ENCODE peak calls at places on chromosomes 12 and 14, in six cellular contexts. N is HFFc6, R is uterus, A is ovary, L is cardiac muscle cell, K is OCI-LY7. E is an unnamed sample.

GRCh38 chr14:85214471-85214870 is 315.5 kb upstream of the FLRT2 start:
- DNase-seq in N (peak; percentile 54), R (no peak), A (no peak), L (no peak), K (no peak), E (no peak)

GRCh38 chr14:58732387-58732786 is 94.6 kb downstream of the DACT1 start:
- DNase-seq in N (no peak), R (no peak), A (no peak), L (no peak), K (no peak), E (no peak)

GRCh38 chr12:63955831-63956685 is 111.6 kb downstream of the SRGAP1 start:
- DNase-seq in N (no peak), R (peak; percentile 75), A (no peak), L (no peak), K (no peak), E (no peak)

GRCh38 chr12:92055877-92056276 is 89.8 kb downstream of the BTG1 start:
- DNase-seq in N (no peak), R (no peak), A (no peak), L (no peak), K (no peak), E (no peak)

GRCh38 chr12:105289114-105289904 is 41.2 kb upstream of the C12orf75 start:
- DNase-seq in N (peak; percentile 60), R (no peak), A (no peak), L (no peak), K (no peak), E (no peak)

GRCh38 chr14:92637228-92637627 is 111.2 kb downstream of the LGMN start:
- DNase-seq in N (no peak), R (no peak), A (no peak), L (peak; percentile 43), K (no peak), E (no peak)

GRCh38 chr12:69007166-69007857 is 74.3 kb upstream of the CPM start:
- DNase-seq in N (peak; percentile 48), R (no peak), A (no peak), L (peak; percentile 75), K (peak; percentile 47), E (no peak)

GRCh38 chr14:97337670-97338069 is 540.5 kb downstream of the VRK1 start:
- DNase-seq in N (no peak), R (no peak), A (no peak), L (no peak), K (no peak), E (no peak)

GRCh38 chr12:115752151-115752550 is 525.3 kb downstream of the MED13L start:
- DNase-seq in N (no peak), R (no peak), A (no peak), L (no peak), K (no peak), E (no peak)

GRCh38 chr14:32698831-32699230 is 239.8 kb upstream of the NPAS3 start:
- DNase-seq in N (peak; percentile 13), R (no peak), A (no peak), L (no peak), K (no peak), E (no peak)

GRCh38 chr12:41051909-41052308 is 136.2 kb upstream of the PDZRN4 start:
- DNase-seq in N (no peak), R (no peak), A (no peak), L (no peak), K (no peak), E (no peak)

GRCh38 chr14:67817750-67818438 is 1.5 kb upstream of the ZFYVE26 start:
- DNase-seq in N (no peak), R (no peak), A (no peak), L (no peak), K (no peak), E (no peak)

GRCh38 chr12:109385339-109386078 is 37.8 kb downstream of the MYO1H start:
- DNase-seq in N (peak; percentile 59), R (peak; percentile 29), A (peak; percentile 54), L (peak; percentile 33), K (peak; percentile 61), E (no peak)

GRCh38 chr12:53190108-53190729 is 9.5 kb upstream of the CSAD start:
- DNase-seq in N (peak; percentile 37), R (peak; percentile 57), A (peak; percentile 77), L (peak; percentile 53), K (peak; percentile 57), E (peak; percentile 51)

GRCh38 chr12:46383654-46384450 is 11.3 kb upstream of the SLC38A2 start:
- DNase-seq in N (peak; percentile 96), R (peak; percentile 95), A (peak; percentile 97), L (peak; percentile 78), K (peak; percentile 37), E (no peak)

GRCh38 chr12:221736-222135 is 7.8 kb upstream of the SLC6A12 start:
- DNase-seq in N (no peak), R (no peak), A (no peak), L (no peak), K (no peak), E (no peak)

GRCh38 chr12:104859144-104859543 is 98.9 kb downstream of the SLC41A2 start:
- DNase-seq in N (peak; percentile 82), R (no peak), A (no peak), L (no peak), K (no peak), E (no peak)

GRCh38 chr12:72295744-72296143 is 23.6 kb downstream of the TRHDE start:
- DNase-seq in N (peak; percentile 77), R (no peak), A (no peak), L (no peak), K (no peak), E (no peak)

GRCh38 chr14:103847954-103848719 is 762 bp upstream of the PPP1R13B start:
- DNase-seq in N (no peak), R (peak; percentile 41), A (peak; percentile 89), L (peak; percentile 73), K (no peak), E (peak; percentile 31)

GRCh38 chr12:10184261-10184843 is 5.5 kb downstream of the TMEM52B start:
- DNase-seq in N (no peak), R (no peak), A (no peak), L (no peak), K (no peak), E (no peak)

DNA sequence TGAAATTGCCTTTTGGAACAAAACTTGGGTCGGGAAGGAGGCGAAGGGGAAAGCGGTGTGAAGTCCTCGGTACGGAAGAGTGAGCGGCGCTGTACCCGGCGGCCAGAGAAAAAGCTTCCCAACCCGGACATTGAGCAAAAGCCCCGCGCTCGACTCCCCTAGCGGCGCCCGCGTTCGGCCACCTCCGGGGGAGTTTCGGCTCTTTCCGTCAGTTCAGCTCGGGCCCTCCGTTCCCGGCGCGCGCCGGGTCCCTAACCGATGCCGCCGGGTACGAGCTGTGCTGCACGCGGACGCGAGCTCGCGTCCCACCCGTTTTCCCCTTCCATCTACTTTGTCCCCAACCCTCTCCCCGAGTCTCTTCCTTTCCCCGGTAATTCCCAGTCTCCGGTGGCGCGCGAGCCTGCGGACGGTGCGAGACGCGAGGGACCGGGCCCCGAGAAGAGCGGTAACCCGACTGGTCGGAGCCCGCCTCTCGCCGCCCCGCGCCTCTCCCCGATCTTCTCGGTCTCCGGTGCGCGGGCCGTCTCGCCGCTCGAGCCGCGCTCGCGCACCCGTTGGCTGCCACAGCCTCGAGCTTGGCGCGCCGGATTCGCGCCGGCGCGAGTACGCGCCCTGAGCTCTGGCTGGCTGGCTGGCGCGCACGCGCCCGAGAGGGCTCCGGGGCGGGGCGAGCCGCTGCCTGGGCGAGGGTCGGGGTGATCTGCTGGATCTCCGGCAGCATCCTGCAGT is 446 bp upstream of the SPATS2 start:
- DNase-seq in N (peak; percentile 92), R (peak; percentile 83), A (peak; percentile 96), L (peak; percentile 98), K (peak; percentile 95), E (peak; percentile 98)
- TF ChIP-seq CTCF in N (peak; percentile 54), R (peak; percentile 49), A (peak; percentile 37), L (peak; percentile 24), K (peak; percentile 19), E (peak; percentile 32)

GRCh38 chr12:67459578-67459977 is 189.0 kb upstream of the DYRK2 start:
- DNase-seq in N (no peak), R (no peak), A (no peak), L (no peak), K (no peak), E (no peak)

GRCh38 chr12:67457136-67457535 is 188.0 kb downstream of the CAND1 start:
- DNase-seq in N (no peak), R (no peak), A (no peak), L (no peak), K (no peak), E (no peak)

GRCh38 chr12:67459173-67459572 is 189.4 kb upstream of the DYRK2 start:
- DNase-seq in N (no peak), R (no peak), A (no peak), L (no peak), K (no peak), E (no peak)

GRCh38 chr12:67456281-67456918 is 187.2 kb downstream of the CAND1 start:
- DNase-seq in N (peak; percentile 25), R (peak; percentile 36), A (peak; percentile 52), L (no peak), K (no peak), E (no peak)

GRCh38 chr12:67457799-67458680 is 188.9 kb downstream of the CAND1 start:
- DNase-seq in N (no peak), R (no peak), A (no peak), L (no peak), K (no peak), E (no peak)
- TF ChIP-seq CTCF in N (peak; percentile 63), R (peak; percentile 37), A (no peak), L (peak; percentile 46), K (peak; percentile 50), E (peak; percentile 22)

GRCh38 chr12:3207174-3207573 is 130.0 kb downstream of the TSPAN9 start:
- DNase-seq in N (no peak), R (no peak), A (no peak), L (peak; percentile 73), K (no peak), E (no peak)
- TF ChIP-seq CTCF in N (no peak), R (no peak), A (no peak), L (no peak), K (no peak), E (no peak)

GRCh38 chr12:62285284-62285683 is 25.1 kb downstream of the USP15 start:
- DNase-seq in N (no peak), R (no peak), A (no peak), L (no peak), K (no peak), E (no peak)
- TF ChIP-seq CTCF in N (no peak), R (no peak), A (no peak), L (no peak), K (no peak), E (no peak)

GRCh38 chr14:82999802-83000201 is 1466.1 kb upstream of the SEL1L start:
- DNase-seq in N (no peak), R (no peak), A (no peak), L (peak; percentile 10), K (no peak), E (no peak)
- TF ChIP-seq CTCF in N (peak; percentile 39), R (no peak), A (no peak), L (no peak), K (peak; percentile 50), E (peak; percentile 35)